ENCODE peak calls at places on chromosome 10, in eight cellular contexts. C, P, I, R, Z, G, K and B are unnamed samples. For H3K4me1, the result is how much of the 10 kb centered on the place peaks cover.

GRCh38 chr10:33376976-33377657 is 42.6 kb upstream of the NRP1 start:
- DNase-seq in R (no peak), K (no peak), C (no peak), Z (no peak), P (peak), I (peak), G (no peak), B (no peak)

GRCh38 chr10:1057106-1057657 is 997 bp downstream of the WDR37 start:
- DNase-seq in C (peak), K (no peak), R (peak), I (no peak), P (no peak), Z (no peak), G (no peak), B (no peak)

GRCh38 chr10:49368256-49368655 is 27.6 kb downstream of the DRGX start:
- DNase-seq in C (no peak), G (no peak), R (no peak), P (no peak), I (no peak), Z (no peak), K (no peak), B (no peak)

GRCh38 chr10:72449842-72450495 is 95.2 kb upstream of the DNAJB12 start:
- DNase-seq in C (no peak), G (no peak), P (no peak), I (no peak), R (no peak), K (no peak), Z (no peak), B (no peak)

GRCh38 chr10:11378835-11379234 is 232.6 kb downstream of the USP6NL start:
- DNase-seq in R (peak), K (no peak), Z (no peak), P (no peak), G (no peak), I (no peak), C (no peak), B (no peak)

GRCh38 chr10:126734957-126735356 is 64.5 kb upstream of the C10orf90 start:
- DNase-seq in I (no peak), G (no peak), P (no peak), C (no peak), R (no peak), K (no peak), Z (no peak), B (no peak)

GRCh38 chr10:73937333-73938020 is 26.5 kb downstream of the PLAU start:
- DNase-seq in C (no peak), Z (no peak), I (peak), K (no peak), P (no peak), G (no peak), R (peak), B (peak)

GRCh38 chr10:72259491-72260214 is 14.1 kb upstream of the DDIT4 start:
- DNase-seq in I (no peak), C (peak), G (no peak), K (no peak), P (peak), R (no peak), Z (no peak), B (no peak)

GRCh38 chr10:89478085-89478738 is 57.2 kb downstream of the SLC16A12 start:
- DNase-seq in C (peak), K (no peak), P (peak), Z (no peak), I (no peak), G (no peak), R (no peak), B (no peak)

GRCh38 chr10:104018471-104018870 is 51.5 kb downstream of the SLK start:
- DNase-seq in Z (no peak), I (no peak), P (no peak), K (no peak), R (no peak), C (no peak), G (no peak), B (no peak)

GRCh38 chr10:106214243-106214642 is 950.3 kb downstream of the SORCS1 start:
- DNase-seq in P (no peak), Z (no peak), K (no peak), C (no peak), R (no peak), I (no peak), G (no peak), B (no peak)

GRCh38 chr10:105793071-105793470 is 1152.0 kb downstream of the SORCS3 start:
- DNase-seq in Z (no peak), P (no peak), I (peak), K (no peak), G (no peak), R (no peak), C (no peak), B (no peak)

GRCh38 chr10:4240641-4241197 is 455.7 kb upstream of the KLF6 start:
- DNase-seq in R (no peak), K (no peak), P (peak), I (no peak), C (peak), Z (no peak), G (no peak), B (no peak)

GRCh38 chr10:500876-501275 is 188.6 kb downstream of the DIP2C start:
- DNase-seq in P (peak), K (no peak), R (no peak), C (no peak), Z (no peak), I (no peak), G (peak), B (no peak)

GRCh38 chr10:127973810-127974311 is 67.0 kb downstream of the PTPRE start:
- DNase-seq in Z (no peak), R (no peak), K (no peak), I (no peak), G (no peak), C (peak), P (no peak), B (no peak)

GRCh38 chr10:116147162-116147906 is 125.7 kb downstream of the GFRA1 start:
- DNase-seq in P (no peak), K (no peak), I (no peak), R (no peak), Z (no peak), G (no peak), C (no peak), B (no peak)

GRCh38 chr10:104478380-104478779 is 124.7 kb downstream of the CFAP58 start:
- DNase-seq in P (peak), R (no peak), I (no peak), C (no peak), G (no peak), K (no peak), Z (no peak), B (no peak)

DNA sequence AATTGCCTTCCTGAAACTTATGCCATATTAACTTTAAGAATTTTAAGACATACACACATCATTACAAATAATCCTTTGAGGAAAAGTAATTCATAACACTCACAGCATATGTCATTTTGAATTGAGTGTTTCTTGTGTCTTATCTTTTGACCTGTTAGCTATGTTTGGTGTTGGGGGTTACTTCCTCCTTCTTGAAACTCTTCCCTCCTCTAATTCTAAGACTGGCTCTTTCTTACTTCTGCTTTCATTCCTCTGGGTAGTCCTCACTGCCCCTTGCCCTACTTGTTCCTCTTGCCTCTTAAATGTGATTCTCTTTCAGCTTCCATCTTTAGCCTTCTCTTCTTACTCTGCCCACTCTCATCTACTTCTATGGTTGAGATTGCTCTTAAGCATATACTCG is 28.3 kb upstream of the PIP4K2A start:
- DNase-seq in G (no peak), P (no peak), Z (no peak), C (no peak), I (no peak), R (no peak), K (no peak), B (no peak)
- H3K4me3 ChIP-seq in G (no peak), P (no peak), Z (no peak), C (no peak), I (no peak), R (no peak), K (no peak), B (no peak)

GRCh38 chr10:109650228-109650627 is 273.1 kb downstream of the XPNPEP1 start:
- DNase-seq in G (no peak), R (no peak), P (no peak), K (no peak), C (no peak), Z (no peak), I (peak), B (no peak)
- H3K4me1 ChIP-seq in G (under half), R (under half), P (under half), K (under half), C (under half), Z (under half), I (under half), B (under half)

GRCh38 chr10:61907011-61907410 is 5.5 kb downstream of the ARID5B start:
- DNase-seq in C (no peak), K (no peak), G (no peak), R (no peak), P (no peak), I (no peak), Z (no peak), B (no peak)
- H3K27ac ChIP-seq in C (no peak), K (peak), G (no peak), R (no peak), P (no peak), I (no peak), Z (no peak), B (no peak)

DNA sequence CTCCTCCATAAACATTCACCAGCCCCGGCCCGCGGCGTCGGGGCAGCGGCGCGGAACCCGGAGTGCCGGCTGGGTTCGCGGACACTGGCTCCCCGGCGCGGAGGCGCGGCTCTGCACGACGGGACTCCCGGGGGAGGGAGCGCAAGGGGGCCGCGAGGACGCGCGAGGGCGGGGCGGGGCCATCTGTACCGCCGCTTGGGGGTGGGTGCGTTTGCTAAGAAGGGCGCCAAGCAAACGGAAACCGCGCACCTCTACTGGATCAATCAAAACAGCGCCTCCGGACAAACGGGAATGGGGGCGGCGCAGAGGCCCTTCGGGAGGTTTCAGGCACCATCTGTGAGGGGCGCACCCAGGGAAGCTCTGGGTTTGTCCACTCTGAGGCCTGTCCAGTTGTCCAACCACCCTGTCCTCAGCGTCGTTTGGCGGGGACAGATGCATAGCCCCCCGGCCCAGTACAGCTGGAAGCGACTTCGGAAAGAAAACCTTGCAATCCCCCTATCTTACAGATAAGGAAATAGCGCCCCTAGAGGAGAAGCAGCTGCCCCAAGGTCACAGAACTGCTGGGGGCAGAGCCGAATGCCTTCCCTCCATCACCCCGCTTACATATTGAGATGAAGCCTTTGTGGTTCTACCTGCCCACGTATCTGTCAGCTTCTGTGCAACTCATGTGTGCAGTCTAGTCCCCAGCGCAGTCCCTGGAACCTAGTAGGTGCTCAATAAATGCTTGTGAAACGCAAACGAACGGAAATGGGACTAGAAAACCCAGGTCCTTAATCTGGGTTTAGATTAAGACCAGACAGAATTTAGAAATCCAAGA is 10.7 kb upstream of the SLIT1 start:
- DNase-seq in K (no peak), P (peak), R (peak), Z (peak), C (peak), I (peak), G (peak), B (peak)
- H3K4me3 ChIP-seq in K (peak), P (peak), R (peak), Z (peak), C (peak), I (peak), G (peak), B (peak)

GRCh38 chr10:95476482-95477174 is 84.5 kb downstream of the SORBS1 start:
- DNase-seq in K (no peak), R (no peak), P (no peak), C (peak), I (no peak), G (no peak), Z (no peak), B (no peak)
- H3K4me1 ChIP-seq in K (half or more), R (half or more), P (under half), C (under half), I (under half), G (under half), Z (under half), B (under half)

GRCh38 chr10:27746364-27747095 is 911 bp upstream of the MKX start:
- DNase-seq in I (no peak), P (no peak), C (no peak), G (no peak), K (no peak), Z (no peak), R (no peak), B (no peak)
- H3K27ac ChIP-seq in I (no peak), P (no peak), C (no peak), G (no peak), K (peak), Z (no peak), R (no peak), B (no peak)